ENCODE peak calls at places on chromosomes 12 and 14, in five cellular contexts. R, L, O, T and E are unnamed samples.

GRCh38 chr12:7642876-7643309 is 22.8 kb downstream of the APOBEC1 start:
- DNase-seq in R (no peak), L (peak), O (peak), T (peak), E (no peak)

GRCh38 chr12:32312049-32312670 is 87.2 kb upstream of the FGD4 start:
- DNase-seq in R (peak), L (peak), O (no peak), T (peak), E (peak)

GRCh38 chr14:75280831-75281690 is 2.4 kb downstream of the FOS start:
- DNase-seq in R (peak), L (no peak), O (no peak), T (no peak), E (no peak)

GRCh38 chr14:78606111-78606510 is 435.9 kb downstream of the NRXN3 start:
- DNase-seq in R (peak), L (no peak), O (no peak), T (no peak), E (no peak)

GRCh38 chr12:15700595-15700994 is 88.6 kb downstream of the EPS8 start:
- DNase-seq in R (peak), L (peak), O (no peak), T (peak), E (no peak)

GRCh38 chr14:24392327-24393098 is 6.3 kb upstream of the NYNRIN start:
- DNase-seq in R (peak), L (peak), O (peak), T (peak), E (no peak)

GRCh38 chr14:77660754-77661153 is 44.3 kb upstream of the SPTLC2 start:
- DNase-seq in R (no peak), L (no peak), O (no peak), T (no peak), E (no peak)

GRCh38 chr14:95564060-95564459 is 29.2 kb downstream of the GLRX5 start:
- DNase-seq in R (peak), L (no peak), O (no peak), T (no peak), E (no peak)

GRCh38 chr12:14665354-14666348 is 30.7 kb downstream of the GUCY2C start:
- DNase-seq in R (no peak), L (no peak), O (no peak), T (peak), E (no peak)

GRCh38 chr14:104708606-104709268 is 15.3 kb upstream of the ADSS1 start:
- DNase-seq in R (peak), L (peak), O (peak), T (no peak), E (no peak)

GRCh38 chr12:89040146-89040964 is 311.9 kb downstream of the DUSP6 start:
- DNase-seq in R (peak), L (peak), O (no peak), T (no peak), E (peak)

GRCh38 chr14:71497645-71498086 is 434.6 kb upstream of the RGS6 start:
- DNase-seq in R (peak), L (peak), O (no peak), T (no peak), E (no peak)

GRCh38 chr12:79983492-79983891 is 48.6 kb upstream of the PPP1R12A start:
- DNase-seq in R (peak), L (peak), O (no peak), T (no peak), E (no peak)

GRCh38 chr12:77768558-77768957 is 62.1 kb upstream of the NAV3 start:
- DNase-seq in R (no peak), L (no peak), O (no peak), T (no peak), E (no peak)

GRCh38 chr14:24365600-24366374 is 2.2 kb upstream of the NFATC4 start:
- DNase-seq in R (peak), L (peak), O (peak), T (peak), E (no peak)

GRCh38 chr12:54282949-54283593 is 2.5 kb downstream of the HNRNPA1 start:
- DNase-seq in R (no peak), L (no peak), O (peak), T (no peak), E (no peak)

GRCh38 chr12:48031135-48031960 is 27.1 kb upstream of the COL2A1 start:
- DNase-seq in R (no peak), L (no peak), O (no peak), T (no peak), E (no peak)

GRCh38 chr12:2057793-2058408 is 5.1 kb downstream of the CACNA1C start:
- DNase-seq in R (no peak), L (no peak), O (no peak), T (no peak), E (no peak)

GRCh38 chr12:46459881-46460545 is 87.4 kb upstream of the SLC38A2 start:
- DNase-seq in R (no peak), L (no peak), O (peak), T (no peak), E (no peak)

GRCh38 chr14:51776102-51776894 is 84.1 kb upstream of the GNG2 start:
- DNase-seq in R (peak), L (peak), O (peak), T (peak), E (no peak)

GRCh38 chr12:6295187-6295811 is 15.2 kb upstream of the PLEKHG6 start:
- DNase-seq in R (peak), L (peak), O (peak), T (peak), E (no peak)

GRCh38 chr14:102212845-102213244 is 73.1 kb downstream of the WDR20 start:
- DNase-seq in R (no peak), L (no peak), O (no peak), T (no peak), E (no peak)

GRCh38 chr14:70186826-70187483 is 1.8 kb downstream of the SLC8A3 start:
- DNase-seq in R (no peak), L (no peak), O (peak), T (no peak), E (no peak)

GRCh38 chr12:70365648-70366518 is at the start of gene KCNMB4:
- DNase-seq in R (peak), L (peak), O (peak), T (no peak), E (no peak)

GRCh38 chr14:91780452-91780851 is 48.6 kb upstream of the CATSPERB start:
- DNase-seq in R (no peak), L (no peak), O (no peak), T (no peak), E (no peak)

GRCh38 chr12:52395761-52396434 is 10.2 kb downstream of the KRT82 start:
- DNase-seq in R (no peak), L (peak), O (peak), T (peak), E (no peak)

GRCh38 chr14:50520947-50521815 is 11.2 kb downstream of the MAP4K5 start:
- DNase-seq in R (peak), L (peak), O (no peak), T (peak), E (no peak)
- H3K9ac ChIP-seq in R (no peak), L (peak), O (no peak), T (no peak), E (no peak)

GRCh38 chr12:120263725-120264040 is 1.8 kb downstream of the PXN start:
- DNase-seq in R (no peak), L (no peak), O (no peak), T (no peak), E (no peak)
- H3K4me3 ChIP-seq in R (peak), L (peak), O (peak), T (peak), E (no peak)

DNA sequence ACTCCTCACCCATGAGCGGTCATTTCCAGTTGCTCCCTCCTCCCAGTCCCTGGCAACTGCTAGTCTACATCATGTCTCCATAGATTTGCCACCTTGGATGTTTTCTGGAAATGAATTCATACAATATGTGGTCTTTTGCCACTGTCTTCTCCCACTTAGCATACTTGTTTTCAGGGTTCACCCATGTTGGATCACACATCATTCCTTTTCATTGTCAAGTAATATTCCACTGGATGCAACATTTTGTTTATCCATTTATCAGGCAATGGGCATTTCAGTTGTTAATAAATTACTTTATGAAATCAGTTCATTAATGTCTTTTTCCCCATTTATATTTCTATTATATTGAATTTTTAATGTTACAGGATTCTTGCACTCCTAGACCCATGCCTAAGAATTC is 64.3 kb downstream of the EML1 start:
- DNase-seq in R (no peak), L (no peak), O (no peak), T (no peak), E (no peak)
- H3K9ac ChIP-seq in R (no peak), L (no peak), O (no peak), T (no peak), E (no peak)

GRCh38 chr14:36662543-36663403 is 1.1 kb downstream of the PAX9 start:
- DNase-seq in R (no peak), L (peak), O (no peak), T (no peak), E (no peak)
- H3K4me3 ChIP-seq in R (no peak), L (peak), O (peak), T (peak), E (peak)

DNA sequence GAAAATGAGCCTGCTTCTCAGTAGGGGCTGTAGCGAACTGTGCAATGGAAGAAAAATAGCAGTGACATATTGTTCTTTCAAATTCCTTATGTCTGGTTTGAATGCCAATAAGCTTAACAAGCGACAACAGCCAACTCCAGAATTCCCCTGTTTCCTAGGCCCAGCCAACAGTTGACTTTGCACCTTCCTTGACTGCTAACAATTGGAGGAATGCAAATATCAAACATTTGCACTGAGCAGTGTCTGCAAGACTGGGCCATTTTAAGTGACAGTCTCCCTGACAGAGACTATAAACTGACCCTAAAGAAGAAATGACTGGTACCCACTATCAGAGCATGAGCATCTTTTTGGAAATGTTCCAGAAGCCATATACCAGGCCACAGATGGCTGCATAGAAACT is 12.1 kb upstream of the SERPINA1 start:
- DNase-seq in R (no peak), L (no peak), O (no peak), T (no peak), E (no peak)
- H3K9ac ChIP-seq in R (no peak), L (no peak), O (no peak), T (no peak), E (no peak)

GRCh38 chr12:132019891-132020290 is 70.1 kb downstream of the EP400 start:
- DNase-seq in R (no peak), L (no peak), O (no peak), T (no peak), E (no peak)

GRCh38 chr12:132018193-132018916 is 68.6 kb downstream of the EP400 start:
- DNase-seq in R (peak), L (no peak), O (no peak), T (no peak), E (no peak)

GRCh38 chr12:132015686-132016430 is 66.1 kb downstream of the EP400 start:
- DNase-seq in R (no peak), L (no peak), O (no peak), T (no peak), E (no peak)

GRCh38 chr12:132014092-132014914 is 64.6 kb downstream of the EP400 start:
- DNase-seq in R (peak), L (no peak), O (no peak), T (no peak), E (no peak)

GRCh38 chr12:132014915-132015280 is 65.2 kb downstream of the EP400 start:
- DNase-seq in R (no peak), L (no peak), O (no peak), T (no peak), E (no peak)
- H3K4me3 ChIP-seq in R (no peak), L (no peak), O (no peak), T (no peak), E (no peak)

GRCh38 chr12:56521590-56522371 is at the start of gene RBMS2:
- DNase-seq in R (peak), L (peak), O (peak), T (peak), E (peak)
- H3K9ac ChIP-seq in R (peak), L (peak), O (peak), T (peak), E (peak)